ENCODE peak calls at places on chromosomes 4 and X, in four cellular contexts. A is astrocyte; B is CD4-positive, CD25-positive, alpha-beta regulatory T cell; K is adipocyte. Z is an unnamed sample. For H3K4me1, the result is how much of the 10 kb centered on the place peaks cover.

GRCh38 chr4:54433686-54434085 is 204.6 kb downstream of the PDGFRA start:
- DNase-seq in A (no peak), B (peak), K (no peak), Z (no peak)

GRCh38 chr4:52199574-52200338 is 148.7 kb downstream of the SPATA18 start:
- DNase-seq in A (peak), B (no peak), K (peak), Z (no peak)

GRCh38 chr4:94413085-94413685 is 38.6 kb upstream of the PDLIM5 start:
- DNase-seq in A (peak), B (no peak), K (no peak), Z (no peak)

GRCh38 chrX:136030357-136031225 is 45.4 kb downstream of the SLC9A6 start:
- DNase-seq in A (peak), B (no peak), K (peak), Z (no peak)

GRCh38 chrX:54093159-54093558 is 48.9 kb upstream of the PHF8 start:
- DNase-seq in A (no peak), B (no peak), K (no peak), Z (no peak)

GRCh38 chr4:13970349-13970748 is 342.8 kb upstream of the BOD1L1 start:
- DNase-seq in A (peak), B (no peak), K (no peak), Z (no peak)

GRCh38 chr4:121113680-121114079 is 41.3 kb upstream of the NDNF start:
- DNase-seq in A (no peak), B (peak), K (no peak), Z (no peak)

GRCh38 chr4:146709956-146710355 is 71.3 kb downstream of the POU4F2 start:
- DNase-seq in A (no peak), B (no peak), K (no peak), Z (no peak)

GRCh38 chrX:148271263-148271662 is 229.2 kb upstream of the AFF2 start:
- DNase-seq in A (no peak), B (no peak), K (no peak), Z (no peak)

GRCh38 chrX:109783712-109784109 is 50.7 kb upstream of the ACSL4 start:
- DNase-seq in A (no peak), B (no peak), K (no peak), Z (no peak)

GRCh38 chrX:34638116-34638515 is 19.0 kb downstream of the TMEM47 start:
- DNase-seq in A (no peak), B (peak), K (peak), Z (no peak)

GRCh38 chrX:43106009-43106408 is 328.0 kb upstream of the PPP1R2C start:
- DNase-seq in A (no peak), B (peak), K (no peak), Z (no peak)

GRCh38 chr4:78652282-78652876 is 100.8 kb downstream of the ANXA3 start:
- DNase-seq in A (peak), B (no peak), K (peak), Z (no peak)

GRCh38 chr4:165234766-165235165 is 27.4 kb downstream of the KLHL2 start:
- DNase-seq in A (no peak), B (no peak), K (no peak), Z (no peak)

GRCh38 chr4:151163855-151164254 is 64.4 kb downstream of the RPS3A start:
- DNase-seq in A (no peak), B (no peak), K (peak), Z (no peak)
- H3K4me1 ChIP-seq in A (under half), B (under half), K (under half), Z (under half)

GRCh38 chr4:159107203-159107921 is 4.5 kb downstream of the RAPGEF2 start:
- DNase-seq in A (peak), B (peak), K (no peak), Z (no peak)
- H3K4me1 ChIP-seq in A (under half), B (under half), K (under half), Z (under half)

GRCh38 chr4:147787204-147787603 is 55.3 kb downstream of the ARHGAP10 start:
- DNase-seq in A (peak), B (no peak), K (no peak), Z (no peak)
- H3K4me1 ChIP-seq in A (under half), B (under half), K (under half), Z (under half)

GRCh38 chrX:46715997-46716396 is 42.9 kb downstream of the SLC9A7 start:
- DNase-seq in A (no peak), B (no peak), K (no peak), Z (no peak)

GRCh38 chrX:46712733-46713132 is 46.2 kb downstream of the SLC9A7 start:
- DNase-seq in A (no peak), B (peak), K (no peak), Z (no peak)

GRCh38 chrX:46710927-46711623 is 47.8 kb downstream of the SLC9A7 start:
- DNase-seq in A (no peak), B (no peak), K (no peak), Z (no peak)

GRCh38 chrX:46713672-46714487 is 45.0 kb downstream of the SLC9A7 start:
- DNase-seq in A (peak), B (no peak), K (peak), Z (no peak)

DNA sequence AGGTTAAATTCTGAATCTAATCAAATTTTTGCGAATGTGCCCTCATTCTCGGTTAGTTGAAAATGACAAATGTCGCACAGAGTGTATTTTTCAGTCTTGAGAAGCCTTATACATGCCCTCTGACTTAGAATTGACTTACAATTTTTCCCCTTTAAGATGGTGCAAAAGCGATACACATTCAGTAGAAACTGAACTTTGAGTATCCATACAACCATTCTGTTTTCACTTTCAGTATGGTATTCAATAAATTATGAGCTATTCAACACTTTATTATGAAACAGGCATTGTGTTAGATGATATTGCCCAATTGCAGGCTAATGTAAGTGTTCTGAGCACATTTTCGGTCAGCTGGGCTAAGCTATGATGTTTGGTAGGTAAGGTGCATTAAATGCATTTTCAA is 43.4 kb downstream of the SLC9A7 start:
- DNase-seq in A (no peak), B (peak), K (no peak), Z (no peak)
- H3K4me1 ChIP-seq in A (under half), B (under half), K (under half), Z (under half)

DNA sequence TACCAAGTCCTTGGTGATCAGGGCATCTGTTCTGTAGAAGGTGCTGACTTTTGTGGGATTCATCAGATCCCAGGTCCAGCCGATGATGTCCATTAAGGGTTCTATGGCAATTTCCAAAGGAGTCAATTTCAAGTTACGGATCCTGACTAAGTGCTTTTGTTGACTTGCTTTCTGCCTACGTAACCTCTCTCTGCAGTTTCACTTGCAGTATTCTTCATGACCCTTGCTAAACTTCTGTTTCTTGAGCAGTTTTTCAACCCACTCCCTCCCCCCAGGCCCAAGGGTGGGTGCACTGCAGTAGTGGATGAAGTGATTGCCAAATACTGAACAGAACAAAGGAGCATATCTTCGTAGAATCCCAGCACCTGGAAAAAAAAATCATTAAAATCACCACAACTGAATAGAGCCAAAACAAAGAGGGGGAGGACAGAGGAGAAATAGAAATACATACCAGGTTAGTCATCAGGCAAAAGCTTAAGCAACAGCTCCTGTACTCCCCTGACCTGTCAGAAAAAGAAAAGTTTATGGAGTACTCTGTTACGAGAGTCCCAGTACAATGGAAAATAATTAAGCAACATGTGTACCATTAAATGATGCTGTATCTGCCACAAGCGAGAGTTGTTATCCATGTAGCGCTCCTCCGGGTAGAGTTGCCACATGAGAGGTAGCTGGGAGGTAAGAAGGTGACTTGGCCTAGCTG is 5.8 kb downstream of the CMC4 start:
- DNase-seq in A (peak), B (no peak), K (peak), Z (no peak)
- H3K4me1 ChIP-seq in A (under half), B (under half), K (under half), Z (under half)

GRCh38 chrX:113743069-113743468 is 840.8 kb upstream of the HTR2C start:
- DNase-seq in A (no peak), B (no peak), K (no peak), Z (no peak)
- H3K4me1 ChIP-seq in A (under half), B (under half), K (under half), Z (under half)

GRCh38 chr4:56908206-56909082 is 744 bp downstream of the REST start:
- DNase-seq in A (peak), B (peak), K (peak), Z (peak)
- H3K4me1 ChIP-seq in A (under half), B (half or more), K (under half), Z (under half)

Z was measured in CD4-positive, alpha-beta memory T cell.